ENCODE peak calls at places on chromosomes 7 and 10, in four cellular contexts. One of them, this sample, is unnamed.
A peak's percentile ranks its signal among the peaks of the same experiment; 100 is the strongest.

GRCh38 chr10:72242675-72243074 is 26.6 kb upstream of the ASCC1 start:
- DNase-seq in GM12878: no peak
- DNase-seq in K562: no peak
- DNase-seq in HepG2: no peak
- DNase-seq in this sample: peak; percentile 31

GRCh38 chr10:14603539-14604102 is 171.1 kb downstream of the FAM107B start:
- DNase-seq in GM12878: no peak
- DNase-seq in K562: no peak
- DNase-seq in HepG2: no peak
- DNase-seq in this sample: peak; percentile 41

GRCh38 chr7:149209518-149210269 is 14.3 kb downstream of the ZNF282 start:
- DNase-seq in GM12878: no peak
- DNase-seq in K562: peak; percentile 87
- DNase-seq in HepG2: peak; percentile 44
- DNase-seq in this sample: peak; percentile 87

GRCh38 chr7:42385912-42386311 is 148.9 kb upstream of the GLI3 start:
- DNase-seq in GM12878: no peak
- DNase-seq in K562: no peak
- DNase-seq in HepG2: no peak
- DNase-seq in this sample: peak; percentile 48

GRCh38 chr7:74477188-74477587 is 23.5 kb downstream of the GTF2IRD1 start:
- DNase-seq in GM12878: no peak
- DNase-seq in K562: no peak
- DNase-seq in HepG2: no peak
- DNase-seq in this sample: no peak

GRCh38 chr7:19079066-19079465 is 38.4 kb downstream of the TWIST1 start:
- DNase-seq in GM12878: no peak
- DNase-seq in K562: no peak
- DNase-seq in HepG2: no peak
- DNase-seq in this sample: no peak

GRCh38 chr10:34834274-34834673 is 19.2 kb upstream of the PARD3 start:
- DNase-seq in GM12878: no peak
- DNase-seq in K562: no peak
- DNase-seq in HepG2: no peak
- DNase-seq in this sample: no peak

GRCh38 chr10:3811331-3811870 is 26.4 kb upstream of the KLF6 start:
- DNase-seq in GM12878: peak; percentile 76
- DNase-seq in K562: no peak
- DNase-seq in HepG2: no peak
- DNase-seq in this sample: no peak

GRCh38 chr10:13528138-13528874 is 508 bp downstream of the BEND7 start:
- DNase-seq in GM12878: no peak
- DNase-seq in K562: peak; percentile 36
- DNase-seq in HepG2: no peak
- DNase-seq in this sample: peak; percentile 49

GRCh38 chr10:57952741-57953140 is 315.0 kb downstream of the IPMK start:
- DNase-seq in GM12878: no peak
- DNase-seq in K562: no peak
- DNase-seq in HepG2: no peak
- DNase-seq in this sample: no peak

GRCh38 chr10:18473424-18474110 is 177.8 kb downstream of the NSUN6 start:
- DNase-seq in GM12878: no peak
- DNase-seq in K562: no peak
- DNase-seq in HepG2: no peak
- DNase-seq in this sample: no peak

GRCh38 chr10:73043766-73044377 is 52.8 kb downstream of the P4HA1 start:
- DNase-seq in GM12878: no peak
- DNase-seq in K562: no peak
- DNase-seq in HepG2: no peak
- DNase-seq in this sample: peak; percentile 41

GRCh38 chr7:38206071-38206470 is 28.0 kb downstream of the STARD3NL start:
- DNase-seq in GM12878: no peak
- DNase-seq in K562: no peak
- DNase-seq in HepG2: no peak
- DNase-seq in this sample: no peak

GRCh38 chr7:122521767-122522166 is 177.2 kb downstream of the RNF133 start:
- DNase-seq in GM12878: no peak
- DNase-seq in K562: no peak
- DNase-seq in HepG2: no peak
- DNase-seq in this sample: no peak

GRCh38 chr10:6396652-6397051 is 183.4 kb downstream of the PRKCQ start:
- DNase-seq in GM12878: no peak
- DNase-seq in K562: no peak
- DNase-seq in HepG2: no peak
- DNase-seq in this sample: no peak

GRCh38 chr7:51430480-51431086 is 114.0 kb upstream of the COBL start:
- DNase-seq in GM12878: peak; percentile 5
- DNase-seq in K562: peak; percentile 78
- DNase-seq in HepG2: peak; percentile 43
- DNase-seq in this sample: peak; percentile 87

GRCh38 chr7:87027900-87028299 is 31.6 kb downstream of the ELAPOR2 start:
- DNase-seq in GM12878: peak; percentile 24
- DNase-seq in K562: no peak
- DNase-seq in HepG2: no peak
- DNase-seq in this sample: no peak

GRCh38 chr7:134850048-134850447 is 70.6 kb downstream of the CALD1 start:
- DNase-seq in GM12878: no peak
- DNase-seq in K562: no peak
- DNase-seq in HepG2: no peak
- DNase-seq in this sample: no peak

GRCh38 chr7:159035571-159036073 is 109.0 kb downstream of the VIPR2 start:
- DNase-seq in GM12878: no peak
- DNase-seq in K562: no peak
- DNase-seq in HepG2: no peak
- DNase-seq in this sample: no peak

GRCh38 chr7:50092579-50093411 is at the start of gene ZPBP:
- DNase-seq in GM12878: peak; percentile 30
- DNase-seq in K562: peak; percentile 24
- DNase-seq in HepG2: peak; percentile 18
- DNase-seq in this sample: peak; percentile 76

GRCh38 chr10:95741807-95742528 is 14.0 kb upstream of the ENTPD1 start:
- DNase-seq in GM12878: peak; percentile 60
- DNase-seq in K562: peak; percentile 17
- DNase-seq in HepG2: no peak
- DNase-seq in this sample: peak; percentile 59

GRCh38 chr10:26628395-26628794 is 69.1 kb upstream of the PDSS1 start:
- DNase-seq in GM12878: no peak
- DNase-seq in K562: no peak
- DNase-seq in HepG2: no peak
- DNase-seq in this sample: no peak

GRCh38 chr10:88281592-88282268 is 301.4 kb downstream of the RNLS start:
- DNase-seq in GM12878: no peak
- DNase-seq in K562: no peak
- DNase-seq in HepG2: no peak
- DNase-seq in this sample: no peak

GRCh38 chr10:89697946-89698345 is 3.4 kb upstream of the KIF20B start:
- DNase-seq in GM12878: no peak
- DNase-seq in K562: no peak
- DNase-seq in HepG2: no peak
- DNase-seq in this sample: no peak

GRCh38 chr10:89699581-89700064 is 1.8 kb upstream of the KIF20B start:
- DNase-seq in GM12878: no peak
- DNase-seq in K562: no peak
- DNase-seq in HepG2: peak; percentile 95
- DNase-seq in this sample: no peak

GRCh38 chr10:89700914-89701237 is 514 bp upstream of the KIF20B start:
- DNase-seq in GM12878: no peak
- DNase-seq in K562: no peak
- DNase-seq in HepG2: no peak
- DNase-seq in this sample: no peak

GRCh38 chr10:89702121-89702480 is 711 bp downstream of the KIF20B start:
- DNase-seq in GM12878: peak; percentile 21
- DNase-seq in K562: peak; percentile 9
- DNase-seq in HepG2: peak; percentile 11
- DNase-seq in this sample: peak; percentile 6

DNA sequence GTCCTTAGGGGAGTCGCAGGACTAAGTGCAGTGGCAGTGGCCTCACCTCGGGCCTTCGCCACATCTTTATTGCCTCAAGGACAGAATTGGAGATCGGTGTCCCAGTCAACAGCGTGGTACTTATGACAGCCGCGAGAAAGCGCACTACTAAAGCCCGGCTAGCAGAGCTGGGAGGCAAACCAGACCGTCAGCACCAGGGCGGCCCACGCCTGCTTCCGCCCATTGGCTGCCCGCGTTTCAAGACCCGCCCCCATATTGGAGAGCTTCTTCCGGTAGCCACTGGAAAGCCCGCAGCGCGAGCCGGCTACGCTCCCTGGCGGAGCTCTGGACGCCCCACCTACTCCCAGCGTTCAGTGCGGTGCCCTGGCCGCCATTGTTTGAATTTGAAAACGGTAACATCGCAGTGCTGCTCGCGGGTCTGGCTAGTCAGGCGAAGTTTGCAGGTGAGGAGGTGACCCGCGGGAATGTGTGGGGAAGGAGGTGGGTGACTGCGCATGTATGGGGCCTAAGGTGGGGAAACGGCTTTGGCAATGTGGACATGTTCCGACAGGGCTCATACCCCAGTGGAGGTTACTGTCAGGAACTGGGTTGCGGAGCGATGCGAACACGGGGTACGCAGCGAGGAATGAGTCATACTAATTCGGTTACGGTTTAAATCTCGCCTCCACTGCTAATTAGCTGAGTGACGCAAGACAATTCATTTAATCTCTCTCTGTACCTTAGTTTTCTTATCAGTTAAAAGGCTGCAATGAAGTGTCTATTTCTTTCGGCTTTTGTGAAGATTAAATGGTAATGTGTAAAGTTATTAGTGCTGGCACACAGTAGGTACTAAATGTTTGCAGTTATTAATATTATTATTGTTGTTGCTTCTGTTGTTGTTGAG is at the start of gene KIF20B:
- DNase-seq in GM12878: peak; percentile 88
- DNase-seq in K562: peak; percentile 90
- DNase-seq in HepG2: peak; percentile 94
- DNase-seq in this sample: peak; percentile 99
- TF ChIP-seq REST in GM12878: no peak
- TF ChIP-seq REST in K562: no peak
- TF ChIP-seq REST in HepG2: no peak
- TF ChIP-seq REST in this sample: no peak

GRCh38 chr7:157010588-157011332 is at the start of gene MNX1:
- DNase-seq in GM12878: no peak
- DNase-seq in K562: peak; percentile 100
- DNase-seq in HepG2: peak; percentile 57
- DNase-seq in this sample: peak; percentile 93

GRCh38 chr7:157013101-157013500 is 2.6 kb upstream of the MNX1 start:
- DNase-seq in GM12878: no peak
- DNase-seq in K562: no peak
- DNase-seq in HepG2: no peak
- DNase-seq in this sample: no peak

GRCh38 chr7:157009778-157010587 is 480 bp downstream of the MNX1 start:
- DNase-seq in GM12878: no peak
- DNase-seq in K562: peak; percentile 80
- DNase-seq in HepG2: no peak
- DNase-seq in this sample: peak; percentile 46

GRCh38 chr7:157012113-157012547 is 1.7 kb upstream of the MNX1 start:
- DNase-seq in GM12878: no peak
- DNase-seq in K562: no peak
- DNase-seq in HepG2: no peak
- DNase-seq in this sample: no peak

DNA sequence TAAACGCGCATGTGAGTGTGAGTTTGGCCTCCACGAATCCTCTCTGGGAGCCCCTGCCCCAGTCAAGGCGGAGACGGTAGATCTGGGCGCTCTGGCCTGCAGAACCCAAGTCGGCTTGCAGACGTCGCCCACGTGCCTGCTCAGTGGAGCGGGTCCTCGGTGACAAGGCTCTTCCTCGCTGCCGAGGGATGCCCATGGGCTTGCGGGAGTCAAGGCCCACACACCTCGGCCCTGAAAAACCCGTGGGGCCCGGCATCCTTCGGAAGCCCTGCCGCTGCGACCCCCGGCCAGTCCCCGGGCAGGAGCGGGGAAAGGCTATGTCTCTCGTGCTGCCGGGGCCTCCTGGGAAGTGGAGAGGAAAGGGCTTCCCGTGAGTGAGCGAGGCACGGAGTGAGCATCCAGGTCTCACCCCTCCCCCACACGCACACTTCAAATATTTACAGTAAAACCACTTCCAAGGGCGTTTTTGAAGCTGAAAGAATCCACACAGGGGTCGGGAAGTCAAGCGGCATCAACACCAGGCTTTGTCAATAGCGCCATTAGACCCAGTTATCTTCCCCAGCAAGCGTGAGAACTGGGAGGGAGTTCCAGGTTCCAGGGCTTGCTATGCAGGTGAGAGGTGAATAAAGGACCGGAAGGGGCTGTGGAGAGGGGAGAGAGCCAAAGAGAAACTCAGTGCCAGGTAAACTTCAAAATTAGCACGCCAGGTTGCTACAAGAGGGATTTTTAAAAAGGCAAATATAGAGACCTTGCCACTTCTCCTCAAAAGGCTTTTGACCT is 1.1 kb upstream of the MNX1 start:
- DNase-seq in GM12878: no peak
- DNase-seq in K562: no peak
- DNase-seq in HepG2: peak; percentile 86
- DNase-seq in this sample: peak; percentile 86
- TF ChIP-seq EZH2 in GM12878: no peak
- TF ChIP-seq EZH2 in K562: peak; percentile 7
- TF ChIP-seq EZH2 in HepG2: no peak
- TF ChIP-seq EZH2 in this sample: peak; percentile 77

GRCh38 chr10:116002735-116003134 is 270.3 kb downstream of the GFRA1 start:
- DNase-seq in GM12878: no peak
- DNase-seq in K562: no peak
- DNase-seq in HepG2: no peak
- DNase-seq in this sample: no peak

GRCh38 chr10:116000151-116000550 is 272.9 kb downstream of the GFRA1 start:
- DNase-seq in GM12878: no peak
- DNase-seq in K562: no peak
- DNase-seq in HepG2: no peak
- DNase-seq in this sample: no peak

GRCh38 chr10:116005301-116005700 is 267.7 kb downstream of the GFRA1 start:
- DNase-seq in GM12878: no peak
- DNase-seq in K562: no peak
- DNase-seq in HepG2: no peak
- DNase-seq in this sample: no peak

GRCh38 chr10:116001266-116001857 is 271.6 kb downstream of the GFRA1 start:
- DNase-seq in GM12878: no peak
- DNase-seq in K562: no peak
- DNase-seq in HepG2: no peak
- DNase-seq in this sample: no peak

DNA sequence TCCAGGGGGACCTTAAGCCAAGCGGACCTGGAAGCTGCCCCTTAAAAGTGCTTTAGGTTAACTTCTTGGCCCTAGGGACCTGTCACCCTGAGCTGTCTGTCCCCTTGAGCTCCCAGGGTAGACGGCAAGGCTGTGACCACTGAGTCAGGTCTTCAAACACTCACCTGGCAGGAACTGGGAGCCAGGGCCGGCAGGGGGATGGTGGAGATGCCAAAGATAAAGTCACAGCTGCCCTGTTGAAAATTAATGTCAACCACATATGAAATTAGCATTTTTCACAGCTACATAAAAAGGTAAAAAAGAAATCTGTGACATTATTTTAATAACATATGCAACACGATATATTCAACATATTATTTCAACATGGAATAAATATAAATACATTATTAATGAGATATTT is 271.0 kb downstream of the GFRA1 start:
- DNase-seq in GM12878: no peak
- DNase-seq in K562: no peak
- DNase-seq in HepG2: no peak
- DNase-seq in this sample: no peak
- TF ChIP-seq JUNB in GM12878: no peak
- TF ChIP-seq JUNB in K562: no peak
- TF ChIP-seq JUNB in HepG2: no peak
- TF ChIP-seq JUNB in this sample: no peak

GRCh38 chr7:36285276-36285675 is 104.4 kb upstream of the ANLN start:
- DNase-seq in GM12878: no peak
- DNase-seq in K562: no peak
- DNase-seq in HepG2: no peak
- DNase-seq in this sample: no peak
- TF ChIP-seq REST in GM12878: peak; percentile 51
- TF ChIP-seq REST in K562: peak; percentile 72
- TF ChIP-seq REST in HepG2: no peak
- TF ChIP-seq REST in this sample: no peak

This sample was measured in GM23338.